ENCODE peak calls at places on chromosomes 5 and 9, in ten cellular contexts. A, H, X, F, E, Z, M, D, Y and U are unnamed samples.
A peak's percentile ranks its signal among the peaks of the same experiment; 100 is the strongest.

GRCh38 chr5:117947121-117947520 is 1041.2 kb downstream of the DTWD2 start:
- DNase-seq in Y (no peak), F (no peak), X (no peak), E (no peak), H (no peak), A (no peak), Z (no peak), D (no peak), M (no peak), U (no peak)

GRCh38 chr9:35659340-35659739 is 1.2 kb downstream of the CCDC107 start:
- DNase-seq in H (no peak), E (no peak), D (no peak), Z (no peak), Y (no peak), M (no peak), X (no peak), F (no peak), A (no peak), U (no peak)

GRCh38 chr5:157608972-157609565 is 33.5 kb upstream of the ADAM19 start:
- DNase-seq in H (no peak), Z (no peak), M (no peak), A (no peak), D (no peak), F (no peak), X (no peak), Y (no peak), E (no peak), U (no peak)

GRCh38 chr9:127865645-127866464 is 11.4 kb upstream of the ENG start:
- DNase-seq in D (no peak), X (no peak), A (no peak), Y (no peak), H (no peak), E (no peak), M (no peak), F (no peak), Z (no peak), U (no peak)

GRCh38 chr5:89470658-89471057 is 587.7 kb upstream of the MEF2C start:
- DNase-seq in M (no peak), Z (peak; percentile 34), A (no peak), D (no peak), E (no peak), F (no peak), H (no peak), Y (no peak), X (no peak), U (no peak)

GRCh38 chr5:180670586-180671359 is 21.4 kb upstream of the FLT4 start:
- DNase-seq in M (peak; percentile 62), X (no peak), Y (no peak), F (no peak), A (no peak), E (no peak), Z (peak; percentile 47), D (peak; percentile 19), H (peak; percentile 69), U (peak; percentile 70)

GRCh38 chr9:21689851-21690250 is 112.6 kb upstream of the MTAP start:
- DNase-seq in M (no peak), H (no peak), E (no peak), A (no peak), D (no peak), X (no peak), F (no peak), Y (no peak), Z (no peak), U (no peak)

GRCh38 chr5:19369561-19369960 is 618.4 kb downstream of the CDH18 start:
- DNase-seq in Y (no peak), Z (no peak), X (no peak), F (no peak), D (no peak), M (no peak), A (no peak), E (no peak), H (no peak), U (no peak)

GRCh38 chr5:132365213-132365612 is 4.3 kb upstream of the SLC22A5 start:
- DNase-seq in A (no peak), H (peak; percentile 95), Y (no peak), D (peak; percentile 54), X (no peak), M (no peak), Z (no peak), F (no peak), E (no peak), U (no peak)

GRCh38 chr9:38036359-38037084 is 32.5 kb downstream of the SHB start:
- DNase-seq in Y (peak; percentile 27), H (peak; percentile 41), D (no peak), X (no peak), Z (peak; percentile 74), F (no peak), A (no peak), E (no peak), M (no peak), U (no peak)

GRCh38 chr5:14268738-14269137 is 125.6 kb downstream of the TRIO start:
- DNase-seq in M (no peak), E (no peak), D (no peak), Y (no peak), A (no peak), F (no peak), X (peak; percentile 55), Z (no peak), H (no peak), U (peak; percentile 14)

GRCh38 chr5:122154910-122155309 is 25.6 kb downstream of the ZNF474 start:
- DNase-seq in F (no peak), H (no peak), X (no peak), E (no peak), Y (no peak), M (no peak), A (no peak), Z (no peak), D (no peak), U (peak; percentile 90)

GRCh38 chr5:131272365-131273123 is 8.7 kb downstream of the CDC42SE2 start:
- DNase-seq in E (no peak), M (no peak), X (no peak), D (no peak), F (no peak), Y (no peak), Z (no peak), H (no peak), A (no peak), U (no peak)

GRCh38 chr9:136726631-136727191 is 14.3 kb downstream of the DIPK1B start:
- DNase-seq in Z (no peak), D (peak; percentile 67), X (no peak), A (no peak), E (no peak), M (no peak), Y (no peak), H (peak; percentile 58), F (no peak), U (peak; percentile 48)

GRCh38 chr5:137287564-137287963 is 211.6 kb downstream of the SPOCK1 start:
- DNase-seq in H (no peak), D (no peak), X (no peak), Z (no peak), E (no peak), A (no peak), Y (no peak), F (no peak), M (no peak), U (no peak)

GRCh38 chr5:154444559-154445421 is 1.0 kb upstream of the SAP30L start:
- DNase-seq in A (no peak), Y (no peak), D (no peak), M (no peak), Z (no peak), F (no peak), E (peak; percentile 86), X (peak; percentile 16), H (peak; percentile 6), U (peak; percentile 5)

GRCh38 chr5:146193291-146193690 is 10.1 kb upstream of the RBM27 start:
- DNase-seq in X (no peak), Z (no peak), F (no peak), A (no peak), D (no peak), M (no peak), H (no peak), E (no peak), Y (no peak), U (no peak)

GRCh38 chr5:147509710-147510651 is at the start of gene DPYSL3:
- DNase-seq in A (no peak), Z (peak; percentile 79), F (peak; percentile 44), M (peak; percentile 47), X (peak; percentile 84), Y (peak; percentile 82), E (peak; percentile 83), H (peak; percentile 73), D (no peak), U (peak; percentile 68)

GRCh38 chr9:135907446-135908333 is at the start of gene CAMSAP1:
- DNase-seq in H (peak; percentile 95), F (peak; percentile 70), M (peak; percentile 94), Y (peak; percentile 95), Z (peak; percentile 85), E (peak; percentile 98), D (peak; percentile 77), A (peak; percentile 63), X (peak; percentile 94), U (peak; percentile 92)

GRCh38 chr9:14437336-14438231 is 123.6 kb upstream of the NFIB start:
- DNase-seq in A (no peak), Z (no peak), H (no peak), M (no peak), D (no peak), F (no peak), E (no peak), Y (peak; percentile 18), X (no peak), U (peak; percentile 15)

GRCh38 chr5:144194148-144194547 is 23.5 kb downstream of the KCTD16 start:
- DNase-seq in H (no peak), D (no peak), A (no peak), Z (no peak), F (no peak), E (no peak), Y (no peak), M (no peak), X (no peak), U (no peak)

GRCh38 chr5:64180661-64181343 is 15.2 kb downstream of the RNF180 start:
- DNase-seq in F (no peak), D (no peak), Z (no peak), M (no peak), X (no peak), A (no peak), H (no peak), Y (no peak), E (no peak), U (no peak)
- H3K4me3 ChIP-seq in F (no peak overlapping the region), D (no peak overlapping the region), Z (no peak overlapping the region), M (no peak overlapping the region), X (no peak overlapping the region), A (no peak overlapping the region), H (no peak overlapping the region), Y (no peak overlapping the region), E (peak overlapping the region; percentile 11), U (no peak overlapping the region)

GRCh38 chr9:113519401-113520108 is 56.0 kb downstream of the RGS3 start:
- DNase-seq in Z (no peak), E (no peak), D (peak; percentile 33), X (no peak), H (peak; percentile 93), F (no peak), M (no peak), Y (no peak), A (no peak), U (no peak)
- TF ChIP-seq POLR2A in Z (no peak), E (no peak), D (no peak), X (no peak), H (no peak), F (no peak), M (no peak), Y (no peak), A (no peak), U (no peak)

GRCh38 chr5:81505672-81506071 is 111.7 kb upstream of the ACOT12 start:
- DNase-seq in A (no peak), X (no peak), M (no peak), H (no peak), Y (no peak), D (no peak), Z (no peak), E (no peak), F (no peak), U (no peak)
- H3K4me3 ChIP-seq in A (no peak overlapping the region), X (no peak overlapping the region), M (no peak overlapping the region), H (no peak overlapping the region), Y (no peak overlapping the region), D (no peak overlapping the region), Z (no peak overlapping the region), E (peak overlapping the region; percentile 32), F (no peak overlapping the region), U (no peak overlapping the region)

GRCh38 chr5:43008369-43009158 is 31.6 kb downstream of the ANXA2R start:
- DNase-seq in A (peak; percentile 28), Z (peak; percentile 88), M (peak; percentile 75), E (peak; percentile 95), X (peak; percentile 86), F (no peak), D (peak; percentile 89), H (peak; percentile 98), Y (peak; percentile 83), U (peak; percentile 50)
- TF ChIP-seq POLR2A in A (no peak), Z (no peak), M (no peak), E (peak; percentile 92), X (peak; percentile 59), F (no peak), D (peak; percentile 60), H (peak; percentile 64), Y (peak; percentile 39), U (no peak)